ENCODE peak calls at places on chromosome 7, in six cellular contexts. D, A, P, E, W and X are unnamed samples.

GRCh38 chr7:112422842-112423496 is 27.3 kb upstream of the IFRD1 start:
- DNase-seq in W (peak), A (peak), D (peak), E (peak), P (no peak), X (peak)

GRCh38 chr7:68529221-68529620 is 1069.1 kb upstream of the AUTS2 start:
- DNase-seq in D (no peak), E (peak), W (no peak), A (no peak), P (no peak), X (no peak)

GRCh38 chr7:100801833-100802568 is 25.3 kb downstream of the EPHB4 start:
- DNase-seq in A (no peak), E (no peak), W (no peak), P (peak), D (peak), X (peak)

GRCh38 chr7:17939111-17939669 is 1.1 kb downstream of the SNX13 start:
- DNase-seq in E (peak), P (no peak), W (no peak), A (no peak), D (peak), X (peak)

GRCh38 chr7:48078470-48078869 is 10.6 kb upstream of the UPP1 start:
- DNase-seq in A (no peak), W (no peak), D (no peak), E (no peak), P (no peak), X (no peak)

GRCh38 chr7:99254390-99254789 is 18.2 kb upstream of the MYH16 start:
- DNase-seq in E (no peak), P (no peak), D (no peak), A (no peak), W (no peak), X (no peak)

GRCh38 chr7:69334706-69335105 is 263.6 kb upstream of the AUTS2 start:
- DNase-seq in P (no peak), D (no peak), A (no peak), E (no peak), W (no peak), X (no peak)

GRCh38 chr7:104231054-104232046 is 23.5 kb upstream of the ORC5 start:
- DNase-seq in W (no peak), E (peak), P (peak), D (no peak), A (peak), X (no peak)

GRCh38 chr7:2029211-2029905 is 203.4 kb downstream of the MAD1L1 start:
- DNase-seq in P (no peak), W (peak), E (no peak), A (no peak), D (no peak), X (no peak)

GRCh38 chr7:3042861-3043489 is 692 bp downstream of the CARD11 start:
- DNase-seq in A (peak), W (no peak), E (peak), P (no peak), D (no peak), X (no peak)

GRCh38 chr7:33517191-33517590 is 387.8 kb downstream of the BBS9 start:
- DNase-seq in W (no peak), E (no peak), P (no peak), D (no peak), A (no peak), X (no peak)

GRCh38 chr7:42694894-42695553 is 216.8 kb downstream of the C7orf25 start:
- DNase-seq in P (no peak), A (no peak), E (no peak), W (no peak), D (no peak), X (no peak)

GRCh38 chr7:83655951-83656556 is 7.1 kb upstream of the SEMA3E start:
- DNase-seq in A (no peak), E (peak), W (no peak), D (no peak), P (no peak), X (no peak)

GRCh38 chr7:39357648-39358047 is 208.6 kb upstream of the YAE1 start:
- DNase-seq in A (peak), W (no peak), P (no peak), D (no peak), E (peak), X (no peak)

GRCh38 chr7:88311675-88312036 is 5.0 kb upstream of the STEAP4 start:
- DNase-seq in E (no peak), P (no peak), D (no peak), A (no peak), W (no peak), X (no peak)

GRCh38 chr7:44398506-44398905 is 73.1 kb upstream of the CAMK2B start:
- DNase-seq in D (no peak), W (no peak), P (no peak), E (no peak), A (no peak), X (no peak)

GRCh38 chr7:158413962-158414961 is 173.4 kb downstream of the PTPRN2 start:
- DNase-seq in A (peak), W (no peak), P (no peak), E (no peak), D (no peak), X (no peak)

GRCh38 chr7:139095194-139095659 is 14.3 kb downstream of the ZC3HAV1 start:
- DNase-seq in E (peak), A (peak), P (no peak), W (no peak), D (peak), X (peak)

GRCh38 chr7:22390512-22390911 is 33.6 kb upstream of the RAPGEF5 start:
- DNase-seq in P (no peak), E (peak), W (no peak), D (no peak), A (no peak), X (no peak)

GRCh38 chr7:138257459-138258193 is 181.4 kb downstream of the AKR1D1 start:
- DNase-seq in D (peak), P (no peak), E (no peak), A (no peak), W (no peak), X (peak)

GRCh38 chr7:111711426-111712065 is 149.3 kb upstream of the IMMP2L start:
- DNase-seq in A (no peak), D (no peak), P (no peak), E (no peak), W (no peak), X (no peak)

GRCh38 chr7:5357951-5358350 is 65.7 kb downstream of the TNRC18 start:
- DNase-seq in E (no peak), W (no peak), D (no peak), P (no peak), A (no peak), X (no peak)

GRCh38 chr7:103576616-103577015 is 130.6 kb upstream of the SLC26A5 start:
- DNase-seq in E (no peak), D (no peak), W (no peak), P (no peak), A (no peak), X (no peak)

GRCh38 chr7:143013897-143014296 is 13.0 kb downstream of the OR9A2 start:
- DNase-seq in E (no peak), W (no peak), P (no peak), A (no peak), D (no peak), X (no peak)

GRCh38 chr7:137583199-137583598 is 239.7 kb upstream of the PTN start:
- DNase-seq in W (no peak), P (no peak), D (no peak), A (no peak), E (no peak), X (no peak)

GRCh38 chr7:17307033-17307432 is 8.6 kb downstream of the AHR start:
- DNase-seq in E (no peak), W (no peak), A (no peak), P (no peak), D (no peak), X (no peak)

GRCh38 chr7:82419200-82419599 is 24.4 kb downstream of the CACNA2D1 start:
- DNase-seq in W (no peak), E (no peak), A (no peak), D (no peak), P (no peak), X (no peak)

GRCh38 chr7:115910541-115911164 is 119.9 kb downstream of the TFEC start:
- DNase-seq in E (peak), P (no peak), W (no peak), A (no peak), D (peak), X (peak)